ENCODE peak calls at places on chromosome 18, in ten cellular contexts. W, L, J, X, V, O, G, T, H and C are unnamed samples.

GRCh38 chr18:33579868-33580205 is 1.8 kb downstream of the ASXL3 start:
- DNase-seq in X (no peak), G (no peak), H (no peak), L (no peak), T (no peak), O (no peak), V (no peak), J (no peak), W (no peak), C (no peak)

GRCh38 chr18:49621851-49622351 is 60.0 kb downstream of the LIPG start:
- DNase-seq in T (no peak), J (no peak), G (no peak), L (no peak), H (no peak), O (no peak), V (no peak), W (no peak), X (no peak), C (no peak)

GRCh38 chr18:60120231-60120630 is 220.4 kb downstream of the PMAIP1 start:
- DNase-seq in X (no peak), H (no peak), V (no peak), J (no peak), L (no peak), T (no peak), O (no peak), G (no peak), W (no peak), C (no peak)

GRCh38 chr18:10455726-10456453 is 1.5 kb downstream of the APCDD1 start:
- DNase-seq in X (no peak), O (no peak), T (no peak), V (no peak), J (no peak), L (no peak), H (no peak), G (no peak), W (no peak), C (no peak)

GRCh38 chr18:58858591-58859468 is 5.8 kb upstream of the ZNF532 start:
- DNase-seq in X (no peak), J (peak), O (peak), L (peak), G (peak), W (no peak), V (no peak), H (no peak), T (no peak), C (peak)

GRCh38 chr18:63317982-63318881 is 1.3 kb downstream of the BCL2 start:
- DNase-seq in L (peak), G (no peak), W (peak), H (no peak), T (no peak), O (no peak), J (peak), X (peak), V (peak), C (peak)

GRCh38 chr18:30971338-30971956 is 71.1 kb downstream of the DSC3 start:
- DNase-seq in W (no peak), O (peak), L (no peak), H (no peak), V (no peak), X (no peak), J (peak), G (peak), T (no peak), C (no peak)

GRCh38 chr18:43031169-43031568 is 84.3 kb downstream of the RIT2 start:
- DNase-seq in L (no peak), O (no peak), J (no peak), T (no peak), H (no peak), W (no peak), V (no peak), X (no peak), G (no peak), C (no peak)

GRCh38 chr18:1292167-1292566 is 387.5 kb downstream of the ADCYAP1 start:
- DNase-seq in G (no peak), V (no peak), J (no peak), O (no peak), X (no peak), W (no peak), H (no peak), T (no peak), L (no peak), C (no peak)

GRCh38 chr18:80184243-80184772 is 63.0 kb downstream of the PARD6G start:
- DNase-seq in X (no peak), T (no peak), L (no peak), J (no peak), V (no peak), W (peak), O (no peak), G (no peak), H (no peak), C (no peak)

GRCh38 chr18:48408727-48409590 is at the start of gene ZBTB7C:
- DNase-seq in W (peak), V (no peak), G (no peak), L (peak), T (peak), O (peak), J (peak), H (no peak), X (no peak), C (peak)

GRCh38 chr18:33841221-33841967 is 263.4 kb downstream of the ASXL3 start:
- DNase-seq in L (no peak), V (no peak), T (no peak), O (no peak), G (no peak), H (no peak), J (no peak), X (no peak), W (no peak), C (no peak)

GRCh38 chr18:63073481-63073880 is 246.1 kb downstream of the BCL2 start:
- DNase-seq in X (no peak), G (no peak), T (no peak), J (no peak), H (no peak), V (no peak), L (no peak), W (no peak), O (no peak), C (no peak)

GRCh38 chr18:45764000-45764686 is 40.2 kb downstream of the SLC14A1 start:
- DNase-seq in W (no peak), X (no peak), L (no peak), T (peak), H (no peak), O (peak), J (no peak), V (no peak), G (peak), C (no peak)

GRCh38 chr18:67520276-67521035 is 3.9 kb upstream of the DSEL start:
- DNase-seq in O (peak), W (no peak), X (no peak), G (peak), H (no peak), L (peak), J (peak), V (no peak), T (peak), C (no peak)

GRCh38 chr18:43705850-43706249 is 428.6 kb upstream of the SYT4 start:
- DNase-seq in V (no peak), J (no peak), T (no peak), G (no peak), W (no peak), H (no peak), X (no peak), O (no peak), L (no peak), C (no peak)

GRCh38 chr18:13910986-13911385 is 4.3 kb downstream of the MC2R start:
- DNase-seq in H (no peak), V (no peak), O (no peak), G (no peak), T (no peak), X (no peak), W (no peak), L (no peak), J (no peak), C (no peak)

GRCh38 chr18:76455015-76455676 is 39.9 kb downstream of the ZNF516 start:
- DNase-seq in G (no peak), O (no peak), H (no peak), J (no peak), L (no peak), V (no peak), T (no peak), X (no peak), W (no peak), C (no peak)

GRCh38 chr18:73924836-73925235 is 222.8 kb downstream of the FBXO15 start:
- DNase-seq in W (no peak), L (no peak), G (peak), V (no peak), O (no peak), J (peak), H (no peak), X (no peak), T (peak), C (no peak)

GRCh38 chr18:78107363-78107762 is 857.7 kb downstream of the GALR1 start:
- DNase-seq in J (no peak), T (no peak), L (no peak), W (no peak), H (no peak), X (no peak), V (no peak), O (no peak), G (no peak), C (no peak)

GRCh38 chr18:65754121-65754520 is 3.3 kb downstream of the CDH7 start:
- DNase-seq in X (no peak), O (no peak), V (no peak), T (no peak), J (no peak), H (no peak), G (no peak), L (no peak), W (no peak), C (no peak)

GRCh38 chr18:7626922-7627440 is 59.9 kb downstream of the PTPRM start:
- DNase-seq in V (no peak), G (peak), H (no peak), X (no peak), O (peak), J (peak), W (no peak), L (no peak), T (peak), C (no peak)

GRCh38 chr18:3245853-3246635 is 1.6 kb upstream of the MYL12A start:
- DNase-seq in J (peak), T (peak), G (peak), V (peak), W (peak), L (peak), H (peak), O (peak), X (peak), C (peak)

GRCh38 chr18:12307251-12307736 is 747 bp upstream of the TUBB6 start:
- DNase-seq in X (no peak), G (peak), T (peak), L (peak), V (peak), W (peak), H (no peak), J (peak), O (peak), C (peak)

GRCh38 chr18:69659142-69659651 is 258.5 kb downstream of the DOK6 start:
- DNase-seq in L (no peak), W (no peak), H (no peak), O (no peak), J (no peak), X (no peak), V (no peak), T (no peak), G (no peak), C (no peak)

GRCh38 chr18:68439672-68440071 is 275.2 kb downstream of the TMX3 start:
- DNase-seq in T (no peak), J (peak), V (no peak), L (no peak), X (no peak), O (peak), G (peak), W (no peak), H (no peak), C (no peak)

GRCh38 chr18:79634593-79634992 is 45.0 kb upstream of the CTDP1 start:
- DNase-seq in J (peak), X (no peak), G (no peak), H (no peak), V (no peak), L (no peak), T (no peak), W (no peak), O (no peak), C (no peak)

GRCh38 chr18:46110406-46110805 is 6.2 kb downstream of the HAUS1 start:
- DNase-seq in W (no peak), X (no peak), V (no peak), T (no peak), O (no peak), J (no peak), G (no peak), L (no peak), H (no peak), C (no peak)

GRCh38 chr18:55502346-55502710 is 85.7 kb downstream of the TCF4 start:
- DNase-seq in H (no peak), L (no peak), V (no peak), W (no peak), G (no peak), X (no peak), T (no peak), J (peak), O (no peak), C (no peak)
- H3K4me3 ChIP-seq in H (no peak), L (no peak), V (no peak), W (no peak), G (no peak), X (no peak), T (no peak), J (peak), O (no peak), C (no peak)

DNA sequence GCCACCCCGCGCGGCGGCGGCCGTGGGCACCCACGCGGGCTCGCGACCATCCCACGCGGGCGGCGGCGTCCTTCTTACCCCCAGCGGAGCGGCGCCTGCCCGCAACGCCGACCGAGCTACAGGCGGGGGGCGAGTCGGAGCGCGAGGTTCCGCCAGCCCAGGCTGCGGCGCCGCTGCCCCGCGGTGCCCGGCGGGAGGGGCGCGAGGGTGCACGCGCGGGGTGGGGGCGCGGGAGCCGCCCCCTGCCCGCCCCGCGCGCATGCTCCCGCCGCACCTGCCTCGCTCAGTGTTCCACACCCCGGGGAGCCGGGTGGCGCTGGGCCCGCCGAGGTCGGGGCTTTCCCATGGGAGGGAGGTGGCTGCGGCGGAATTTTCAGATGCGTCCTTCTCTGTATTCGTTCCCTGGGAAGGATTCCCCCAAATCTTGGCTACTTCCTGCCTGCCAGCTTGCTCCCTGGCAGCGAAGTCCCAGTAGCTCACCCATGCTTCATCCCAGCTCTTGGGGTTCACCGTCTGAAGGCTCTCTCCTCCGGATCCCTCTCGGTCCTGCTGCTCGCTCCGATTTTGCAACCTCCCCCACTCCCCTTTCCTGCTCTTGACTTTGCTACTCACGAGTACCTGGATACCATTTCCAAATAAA is at the start of gene L3MBTL4:
- DNase-seq in T (no peak), L (no peak), W (no peak), H (no peak), O (no peak), J (peak), X (no peak), V (peak), G (no peak), C (peak)
- H3K4me3 ChIP-seq in T (peak), L (peak), W (peak), H (peak), O (peak), J (peak), X (peak), V (peak), G (peak), C (peak)

GRCh38 chr18:35582310-35582682 is 756 bp downstream of the GALNT1 start:
- DNase-seq in G (no peak), T (no peak), W (no peak), V (no peak), L (no peak), X (no peak), J (peak), O (no peak), H (no peak), C (no peak)
- H3K4me3 ChIP-seq in G (peak), T (peak), W (peak), V (peak), L (peak), X (peak), J (peak), O (peak), H (peak), C (peak)

GRCh38 chr18:37299471-37300304 is 265.9 kb downstream of the CELF4 start:
- DNase-seq in H (no peak), O (peak), W (peak), L (peak), T (peak), J (peak), G (peak), V (peak), X (peak), C (peak)
- H3K4me3 ChIP-seq in H (no peak), O (no peak), W (no peak), L (no peak), T (no peak), J (no peak), G (no peak), V (no peak), X (no peak), C (no peak)

GRCh38 chr18:25284861-25285574 is 66.9 kb downstream of the ZNF521 start:
- DNase-seq in L (no peak), O (peak), G (peak), J (peak), H (no peak), V (no peak), X (no peak), T (peak), W (no peak), C (peak)
- H3K4me3 ChIP-seq in L (no peak), O (no peak), G (peak), J (peak), H (no peak), V (no peak), X (no peak), T (no peak), W (no peak), C (peak)

DNA sequence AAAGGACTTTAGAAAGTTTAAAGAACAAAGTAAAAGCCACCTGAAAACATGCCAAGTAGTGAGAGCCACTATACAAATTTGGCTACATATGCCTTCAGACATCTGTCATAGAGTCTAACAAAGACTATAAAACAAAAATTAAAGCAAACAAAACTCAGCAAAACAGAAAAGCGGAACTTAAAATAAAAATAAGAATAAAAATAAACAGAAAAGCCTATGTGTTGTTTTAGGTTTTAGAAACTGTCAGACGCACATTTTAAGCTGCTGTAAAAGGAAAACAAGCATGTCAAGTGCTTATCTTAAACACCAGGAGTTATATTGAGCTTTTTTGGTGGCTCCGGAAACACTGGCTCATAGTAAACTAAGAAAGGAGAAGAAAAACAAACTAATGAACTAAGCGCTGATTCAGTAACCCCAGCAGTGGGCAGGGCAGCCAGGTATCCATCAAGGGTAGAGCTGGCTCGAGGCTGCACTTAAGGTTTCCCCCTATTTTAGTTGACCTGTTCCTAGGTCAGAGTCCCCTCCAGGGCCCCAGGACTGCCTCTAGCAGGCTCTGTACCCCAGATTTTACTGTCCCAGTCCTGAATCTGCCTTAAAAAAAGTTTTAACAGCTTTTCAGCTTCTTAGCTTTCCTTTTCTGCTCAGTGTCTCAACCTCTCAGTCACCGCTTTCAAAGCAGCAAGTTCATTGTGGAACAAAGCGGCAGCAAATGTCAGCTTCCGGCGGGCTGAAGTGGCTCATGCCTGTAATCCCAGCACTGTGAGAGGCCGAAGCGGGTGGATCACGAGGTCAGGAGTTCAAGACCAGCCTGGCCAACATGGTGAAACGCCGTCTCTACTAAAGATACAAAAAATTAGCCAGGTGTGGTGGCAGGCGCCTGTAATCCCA is 15.3 kb upstream of the RMC1 start:
- DNase-seq in X (peak), O (peak), L (no peak), J (peak), G (no peak), T (no peak), V (peak), H (no peak), W (peak), C (no peak)
- H3K4me3 ChIP-seq in X (peak), O (no peak), L (peak), J (no peak), G (no peak), T (peak), V (peak), H (no peak), W (no peak), C (no peak)

DNA sequence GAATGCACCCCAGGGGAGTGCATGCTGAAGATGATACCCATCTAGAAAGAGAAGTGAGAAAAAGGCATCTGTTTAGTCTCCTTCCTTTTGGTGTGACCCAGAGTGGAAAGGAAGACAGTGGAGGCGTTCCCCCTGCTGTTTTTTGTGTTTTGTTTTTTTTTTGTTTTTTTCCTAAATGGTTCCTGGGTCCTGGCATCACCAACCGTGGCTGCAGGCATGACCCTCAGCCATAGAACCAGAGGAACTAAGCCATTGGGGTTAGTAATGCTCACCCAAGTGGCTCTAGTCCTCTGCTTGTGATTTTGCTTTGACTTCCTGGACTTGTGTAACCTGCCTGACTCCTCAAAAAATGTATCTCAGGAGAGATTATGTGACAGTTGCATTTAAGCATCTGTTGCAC is 451.3 kb downstream of the DCC start:
- DNase-seq in J (no peak), O (no peak), V (no peak), T (no peak), W (no peak), G (no peak), L (no peak), H (no peak), X (no peak), C (no peak)
- H3K4me3 ChIP-seq in J (no peak), O (no peak), V (no peak), T (no peak), W (no peak), G (no peak), L (no peak), H (no peak), X (no peak), C (no peak)